ENCODE peak calls at places on chromosomes 5 and 9, in eight cellular contexts. One of them, this sample, is unnamed.

GRCh38 chr5:92504346-92504745 is 1076.7 kb downstream of the NR2F1-AS1 start:
- DNase-seq in endothelial cell of umbilical vein: peak; percentile 58
- DNase-seq in GM12891: no peak
- DNase-seq in SK-N-SH: no peak
- DNase-seq in upper lobe of left lung: no peak
- DNase-seq in suprapubic skin: no peak
- DNase-seq in Panc1: no peak
- DNase-seq in stomach: no peak
- DNase-seq in this sample: no peak

GRCh38 chr5:60274704-60275103 is 381.2 kb upstream of the PDE4D start:
- DNase-seq in endothelial cell of umbilical vein: no peak
- DNase-seq in GM12891: no peak
- DNase-seq in SK-N-SH: no peak
- DNase-seq in upper lobe of left lung: no peak
- DNase-seq in suprapubic skin: no peak
- DNase-seq in Panc1: no peak
- DNase-seq in stomach: no peak
- DNase-seq in this sample: no peak

GRCh38 chr5:96432245-96433065 is 593 bp downstream of the PCSK1 start:
- DNase-seq in endothelial cell of umbilical vein: peak; percentile 12
- DNase-seq in GM12891: no peak
- DNase-seq in SK-N-SH: peak; percentile 39
- DNase-seq in upper lobe of left lung: peak; percentile 48
- DNase-seq in suprapubic skin: no peak
- DNase-seq in Panc1: no peak
- DNase-seq in stomach: no peak
- DNase-seq in this sample: no peak

GRCh38 chr9:129629251-129629650 is 3.3 kb downstream of the NTMT1 start:
- DNase-seq in endothelial cell of umbilical vein: no peak
- DNase-seq in GM12891: no peak
- DNase-seq in SK-N-SH: no peak
- DNase-seq in upper lobe of left lung: no peak
- DNase-seq in suprapubic skin: no peak
- DNase-seq in Panc1: no peak
- DNase-seq in stomach: no peak
- DNase-seq in this sample: no peak

GRCh38 chr9:72042928-72043327 is 17.5 kb downstream of the C9orf57 start:
- DNase-seq in endothelial cell of umbilical vein: no peak
- DNase-seq in GM12891: no peak
- DNase-seq in SK-N-SH: no peak
- DNase-seq in upper lobe of left lung: no peak
- DNase-seq in suprapubic skin: no peak
- DNase-seq in Panc1: no peak
- DNase-seq in stomach: no peak
- DNase-seq in this sample: no peak

GRCh38 chr9:112970939-112971338 is 41.1 kb downstream of the ZNF883 start:
- DNase-seq in endothelial cell of umbilical vein: no peak
- DNase-seq in GM12891: no peak
- DNase-seq in SK-N-SH: peak; percentile 26
- DNase-seq in upper lobe of left lung: no peak
- DNase-seq in suprapubic skin: no peak
- DNase-seq in Panc1: no peak
- DNase-seq in stomach: no peak
- DNase-seq in this sample: no peak

GRCh38 chr9:114176601-114177295 is 21.4 kb downstream of the COL27A1 start:
- DNase-seq in endothelial cell of umbilical vein: no peak
- DNase-seq in GM12891: no peak
- DNase-seq in SK-N-SH: peak; percentile 68
- DNase-seq in upper lobe of left lung: no peak
- DNase-seq in suprapubic skin: no peak
- DNase-seq in Panc1: no peak
- DNase-seq in stomach: no peak
- DNase-seq in this sample: no peak

GRCh38 chr5:84430863-84431663 is 46.4 kb upstream of the EDIL3 start:
- DNase-seq in endothelial cell of umbilical vein: no peak
- DNase-seq in GM12891: no peak
- DNase-seq in SK-N-SH: no peak
- DNase-seq in upper lobe of left lung: no peak
- DNase-seq in suprapubic skin: no peak
- DNase-seq in Panc1: no peak
- DNase-seq in stomach: no peak
- DNase-seq in this sample: no peak

GRCh38 chr5:17219431-17219830 is 2.0 kb downstream of the BASP1 start:
- DNase-seq in endothelial cell of umbilical vein: no peak
- DNase-seq in GM12891: no peak
- DNase-seq in SK-N-SH: no peak
- DNase-seq in upper lobe of left lung: no peak
- DNase-seq in suprapubic skin: no peak
- DNase-seq in Panc1: no peak
- DNase-seq in stomach: no peak
- DNase-seq in this sample: no peak

GRCh38 chr9:74577956-74578355 is 80.8 kb downstream of the RORB start:
- DNase-seq in endothelial cell of umbilical vein: peak; percentile 3
- DNase-seq in GM12891: no peak
- DNase-seq in SK-N-SH: no peak
- DNase-seq in upper lobe of left lung: no peak
- DNase-seq in suprapubic skin: no peak
- DNase-seq in Panc1: no peak
- DNase-seq in stomach: no peak
- DNase-seq in this sample: no peak

GRCh38 chr5:113266227-113266912 is 168.4 kb downstream of the TSSK1B start:
- DNase-seq in endothelial cell of umbilical vein: no peak
- DNase-seq in GM12891: no peak
- DNase-seq in SK-N-SH: no peak
- DNase-seq in upper lobe of left lung: no peak
- DNase-seq in suprapubic skin: no peak
- DNase-seq in Panc1: no peak
- DNase-seq in stomach: no peak
- DNase-seq in this sample: no peak

GRCh38 chr9:19922476-19923118 is 133.8 kb upstream of the SLC24A2 start:
- DNase-seq in endothelial cell of umbilical vein: peak; percentile 21
- DNase-seq in GM12891: no peak
- DNase-seq in SK-N-SH: peak; percentile 72
- DNase-seq in upper lobe of left lung: no peak
- DNase-seq in suprapubic skin: no peak
- DNase-seq in Panc1: no peak
- DNase-seq in stomach: no peak
- DNase-seq in this sample: no peak

DNA sequence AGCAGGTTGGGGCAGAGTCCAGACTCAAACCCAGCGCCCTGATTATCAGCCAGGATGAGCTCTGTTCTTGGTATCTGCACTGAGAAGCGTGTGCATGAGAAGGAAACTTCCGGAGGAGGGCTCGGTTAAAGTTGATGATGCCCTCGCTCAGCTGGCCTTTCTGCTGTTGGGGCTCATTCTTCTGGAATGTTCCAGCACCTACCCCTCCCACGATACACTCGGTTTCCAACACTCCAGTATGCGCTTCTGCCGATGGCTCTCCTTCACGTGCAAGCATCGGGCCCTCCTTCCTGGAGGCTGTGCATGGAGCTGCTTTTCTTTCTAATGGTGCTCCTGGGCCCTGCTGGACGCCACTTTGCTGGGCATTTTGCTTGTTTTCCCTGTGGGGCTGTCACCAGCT is 134.0 kb downstream of the RXRA start:
- DNase-seq in endothelial cell of umbilical vein: no peak
- DNase-seq in GM12891: no peak
- DNase-seq in SK-N-SH: no peak
- DNase-seq in upper lobe of left lung: no peak
- DNase-seq in suprapubic skin: no peak
- DNase-seq in Panc1: no peak
- DNase-seq in stomach: no peak
- DNase-seq in this sample: no peak
- TF ChIP-seq POLR2AphosphoS5 in endothelial cell of umbilical vein: no peak
- TF ChIP-seq POLR2AphosphoS5 in GM12891: no peak
- TF ChIP-seq POLR2AphosphoS5 in SK-N-SH: no peak
- TF ChIP-seq POLR2AphosphoS5 in upper lobe of left lung: no peak
- TF ChIP-seq POLR2AphosphoS5 in suprapubic skin: no peak
- TF ChIP-seq POLR2AphosphoS5 in Panc1: no peak
- TF ChIP-seq POLR2AphosphoS5 in stomach: no peak
- TF ChIP-seq POLR2AphosphoS5 in this sample: no peak

GRCh38 chr9:121810489-121810888 is 159.1 kb downstream of the DAB2IP start:
- DNase-seq in endothelial cell of umbilical vein: no peak
- DNase-seq in GM12891: no peak
- DNase-seq in SK-N-SH: no peak
- DNase-seq in upper lobe of left lung: no peak
- DNase-seq in suprapubic skin: no peak
- DNase-seq in Panc1: no peak
- DNase-seq in stomach: no peak
- DNase-seq in this sample: no peak

GRCh38 chr9:121807069-121807917 is 155.9 kb downstream of the DAB2IP start:
- DNase-seq in endothelial cell of umbilical vein: no peak
- DNase-seq in GM12891: no peak
- DNase-seq in SK-N-SH: peak; percentile 22
- DNase-seq in upper lobe of left lung: no peak
- DNase-seq in suprapubic skin: no peak
- DNase-seq in Panc1: no peak
- DNase-seq in stomach: no peak
- DNase-seq in this sample: no peak

GRCh38 chr9:121809356-121810050 is 158.1 kb downstream of the DAB2IP start:
- DNase-seq in endothelial cell of umbilical vein: no peak
- DNase-seq in GM12891: no peak
- DNase-seq in SK-N-SH: no peak
- DNase-seq in upper lobe of left lung: no peak
- DNase-seq in suprapubic skin: no peak
- DNase-seq in Panc1: no peak
- DNase-seq in stomach: no peak
- DNase-seq in this sample: no peak

GRCh38 chr9:121808781-121809180 is 157.3 kb downstream of the DAB2IP start:
- DNase-seq in endothelial cell of umbilical vein: no peak
- DNase-seq in GM12891: no peak
- DNase-seq in SK-N-SH: no peak
- DNase-seq in upper lobe of left lung: no peak
- DNase-seq in suprapubic skin: no peak
- DNase-seq in Panc1: no peak
- DNase-seq in stomach: no peak
- DNase-seq in this sample: no peak

GRCh38 chr9:121807918-121808278 is 156.5 kb downstream of the DAB2IP start:
- DNase-seq in endothelial cell of umbilical vein: no peak
- DNase-seq in GM12891: no peak
- DNase-seq in SK-N-SH: no peak
- DNase-seq in upper lobe of left lung: no peak
- DNase-seq in suprapubic skin: no peak
- DNase-seq in Panc1: no peak
- DNase-seq in stomach: no peak
- DNase-seq in this sample: no peak
- TF ChIP-seq POLR2AphosphoS5 in endothelial cell of umbilical vein: no peak
- TF ChIP-seq POLR2AphosphoS5 in GM12891: no peak
- TF ChIP-seq POLR2AphosphoS5 in SK-N-SH: no peak
- TF ChIP-seq POLR2AphosphoS5 in upper lobe of left lung: no peak
- TF ChIP-seq POLR2AphosphoS5 in suprapubic skin: no peak
- TF ChIP-seq POLR2AphosphoS5 in Panc1: no peak
- TF ChIP-seq POLR2AphosphoS5 in stomach: no peak
- TF ChIP-seq POLR2AphosphoS5 in this sample: no peak

DNA sequence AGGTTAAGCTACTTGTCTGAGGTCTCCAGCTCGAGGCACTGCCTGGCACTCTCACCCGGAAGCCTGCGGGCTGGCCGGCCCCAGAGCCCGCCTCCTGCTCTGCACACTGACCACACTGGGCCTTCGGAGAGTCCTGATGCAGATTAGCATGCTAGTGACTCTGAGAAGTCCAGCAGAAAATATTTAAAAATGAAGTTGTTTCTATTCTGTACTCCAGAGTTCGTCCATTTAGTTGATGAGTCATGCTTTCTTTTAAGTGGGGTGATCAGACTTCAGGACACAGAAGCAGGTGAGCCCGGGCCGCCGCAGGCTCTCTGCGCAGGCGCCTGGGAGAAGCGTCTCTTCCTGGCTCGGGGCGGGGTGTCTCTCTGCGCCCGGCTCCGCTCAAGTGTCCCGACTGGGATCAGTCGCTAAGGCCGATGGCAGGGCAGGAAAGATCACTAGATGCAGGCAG is 32.5 kb downstream of the FAM240B start:
- DNase-seq in endothelial cell of umbilical vein: no peak
- DNase-seq in GM12891: peak; percentile 32
- DNase-seq in SK-N-SH: no peak
- DNase-seq in upper lobe of left lung: peak; percentile 92
- DNase-seq in suprapubic skin: no peak
- DNase-seq in Panc1: peak; percentile 22
- DNase-seq in stomach: peak; percentile 75
- DNase-seq in this sample: peak; percentile 40
- TF ChIP-seq POLR2AphosphoS5 in endothelial cell of umbilical vein: no peak
- TF ChIP-seq POLR2AphosphoS5 in GM12891: no peak
- TF ChIP-seq POLR2AphosphoS5 in SK-N-SH: no peak
- TF ChIP-seq POLR2AphosphoS5 in upper lobe of left lung: no peak
- TF ChIP-seq POLR2AphosphoS5 in suprapubic skin: no peak
- TF ChIP-seq POLR2AphosphoS5 in Panc1: no peak
- TF ChIP-seq POLR2AphosphoS5 in stomach: no peak
- TF ChIP-seq POLR2AphosphoS5 in this sample: no peak

GRCh38 chr9:83706703-83707517 is 848 bp downstream of the UBQLN1 start:
- DNase-seq in endothelial cell of umbilical vein: peak; percentile 76
- DNase-seq in GM12891: peak; percentile 15
- DNase-seq in SK-N-SH: peak; percentile 72
- DNase-seq in upper lobe of left lung: peak; percentile 89
- DNase-seq in suprapubic skin: peak; percentile 78
- DNase-seq in Panc1: no peak
- DNase-seq in stomach: peak; percentile 34
- DNase-seq in this sample: peak; percentile 28
- TF ChIP-seq POLR2AphosphoS5 in endothelial cell of umbilical vein: no peak
- TF ChIP-seq POLR2AphosphoS5 in GM12891: no peak
- TF ChIP-seq POLR2AphosphoS5 in SK-N-SH: no peak
- TF ChIP-seq POLR2AphosphoS5 in upper lobe of left lung: no peak
- TF ChIP-seq POLR2AphosphoS5 in suprapubic skin: no peak
- TF ChIP-seq POLR2AphosphoS5 in Panc1: no peak
- TF ChIP-seq POLR2AphosphoS5 in stomach: no peak
- TF ChIP-seq POLR2AphosphoS5 in this sample: no peak

GRCh38 chr9:88716636-88717035 is 181.7 kb downstream of the NXNL2 start:
- DNase-seq in endothelial cell of umbilical vein: no peak
- DNase-seq in GM12891: no peak
- DNase-seq in SK-N-SH: no peak
- DNase-seq in upper lobe of left lung: no peak
- DNase-seq in suprapubic skin: no peak
- DNase-seq in Panc1: no peak
- DNase-seq in stomach: no peak
- DNase-seq in this sample: no peak
- TF ChIP-seq POLR2AphosphoS5 in endothelial cell of umbilical vein: no peak
- TF ChIP-seq POLR2AphosphoS5 in GM12891: no peak
- TF ChIP-seq POLR2AphosphoS5 in SK-N-SH: no peak
- TF ChIP-seq POLR2AphosphoS5 in upper lobe of left lung: no peak
- TF ChIP-seq POLR2AphosphoS5 in suprapubic skin: no peak
- TF ChIP-seq POLR2AphosphoS5 in Panc1: no peak
- TF ChIP-seq POLR2AphosphoS5 in stomach: no peak
- TF ChIP-seq POLR2AphosphoS5 in this sample: no peak

GRCh38 chr9:124358617-124359016 is 56.6 kb downstream of the PSMB7 start:
- DNase-seq in endothelial cell of umbilical vein: no peak
- DNase-seq in GM12891: no peak
- DNase-seq in SK-N-SH: no peak
- DNase-seq in upper lobe of left lung: no peak
- DNase-seq in suprapubic skin: no peak
- DNase-seq in Panc1: no peak
- DNase-seq in stomach: no peak
- DNase-seq in this sample: no peak
- TF ChIP-seq POLR2AphosphoS5 in endothelial cell of umbilical vein: no peak
- TF ChIP-seq POLR2AphosphoS5 in GM12891: peak; percentile 23
- TF ChIP-seq POLR2AphosphoS5 in SK-N-SH: no peak
- TF ChIP-seq POLR2AphosphoS5 in upper lobe of left lung: no peak
- TF ChIP-seq POLR2AphosphoS5 in suprapubic skin: no peak
- TF ChIP-seq POLR2AphosphoS5 in Panc1: no peak
- TF ChIP-seq POLR2AphosphoS5 in stomach: no peak
- TF ChIP-seq POLR2AphosphoS5 in this sample: no peak